ENCODE peak calls at places on chromosomes 11 and 22, in eight cellular contexts. X is colonic mucosa, C is pancreas, J is HFF-Myc, F is fibroblast of mammary gland, O is heart left ventricle, P is type B pancreatic cell, Q is cardiac fibroblast. T is an unnamed sample.

GRCh38 chr11:111843659-111844058 is 27.7 kb downstream of the ALG9 start:
- DNase-seq in O (no peak), J (no peak), X (no peak), F (no peak), Q (no peak), C (no peak), P (no peak), T (no peak)

GRCh38 chr11:85705805-85706204 is 19.8 kb upstream of the CCDC89 start:
- DNase-seq in P (no peak), J (no peak), X (no peak), O (no peak), F (peak), C (no peak), Q (no peak), T (no peak)

GRCh38 chr22:38313384-38313955 is 3.8 kb downstream of the CSNK1E start:
- DNase-seq in F (peak), P (no peak), X (peak), O (peak), J (peak), C (no peak), Q (peak), T (peak)

GRCh38 chr11:68706237-68706636 is 21.9 kb downstream of the GAL start:
- DNase-seq in C (no peak), X (no peak), F (no peak), J (no peak), P (no peak), Q (no peak), O (no peak), T (no peak)

GRCh38 chr11:15742626-15743243 is 613.6 kb downstream of the SOX6 start:
- DNase-seq in J (no peak), O (no peak), P (no peak), Q (peak), C (no peak), X (no peak), F (no peak), T (peak)

GRCh38 chr11:128905345-128906184 is 14.4 kb downstream of the KCNJ5 start:
- DNase-seq in F (peak), J (no peak), O (peak), C (peak), X (peak), P (no peak), Q (peak), T (peak)

GRCh38 chr22:39524089-39524752 is 3.9 kb downstream of the ATF4 start:
- DNase-seq in C (no peak), F (no peak), Q (no peak), P (no peak), X (no peak), J (no peak), O (no peak), T (no peak)

GRCh38 chr11:12556788-12557384 is 117.3 kb upstream of the TEAD1 start:
- DNase-seq in J (peak), P (no peak), C (peak), O (peak), F (peak), X (peak), Q (peak), T (peak)

GRCh38 chr22:48258841-48259240 is 1496.4 kb downstream of the TBC1D22A start:
- DNase-seq in O (no peak), Q (no peak), P (peak), F (no peak), X (no peak), C (no peak), J (no peak), T (no peak)

GRCh38 chr11:57313071-57313787 is 11.5 kb downstream of the TNKS1BP1 start:
- DNase-seq in J (no peak), F (no peak), P (no peak), O (peak), C (no peak), X (no peak), Q (no peak), T (no peak)

GRCh38 chr11:31141804-31142203 is 227.7 kb downstream of the DCDC1 start:
- DNase-seq in J (no peak), C (no peak), P (no peak), X (no peak), F (no peak), Q (no peak), O (no peak), T (no peak)

GRCh38 chr22:41401781-41402648 is 20.3 kb downstream of the TEF start:
- DNase-seq in C (peak), P (no peak), X (peak), Q (peak), J (peak), O (peak), F (peak), T (peak)

GRCh38 chr22:45942344-45942743 is 34.6 kb downstream of the WNT7B start:
- DNase-seq in C (no peak), F (no peak), O (no peak), Q (no peak), P (no peak), X (no peak), J (no peak), T (no peak)

GRCh38 chr11:117458275-117459120 is 130.8 kb downstream of the CEP164 start:
- DNase-seq in C (no peak), O (no peak), P (no peak), X (no peak), Q (no peak), J (no peak), F (no peak), T (no peak)

GRCh38 chr11:34449013-34449412 is 10.3 kb downstream of the CAT start:
- DNase-seq in O (no peak), J (no peak), C (no peak), F (no peak), Q (no peak), X (no peak), P (no peak), T (peak)

GRCh38 chr11:78722786-78723185 is 148.1 kb upstream of the NARS2 start:
- DNase-seq in Q (no peak), F (no peak), C (no peak), J (no peak), P (no peak), O (no peak), X (no peak), T (peak)

GRCh38 chr11:29324328-29324727 is 692.5 kb downstream of the KCNA4 start:
- DNase-seq in J (no peak), F (no peak), P (no peak), C (no peak), O (no peak), X (no peak), Q (peak), T (no peak)

GRCh38 chr22:40919446-40919845 is 31.7 kb upstream of the RBX1 start:
- DNase-seq in C (no peak), O (no peak), P (no peak), Q (peak), F (no peak), J (no peak), X (no peak), T (no peak)

GRCh38 chr11:57566035-57566504 is 1.4 kb downstream of the UBE2L6 start:
- DNase-seq in C (peak), F (peak), X (peak), J (no peak), O (no peak), Q (peak), P (no peak), T (peak)

GRCh38 chr22:49300951-49301397 is 526.7 kb downstream of the BRD1 start:
- DNase-seq in C (peak), F (no peak), Q (no peak), O (peak), P (peak), X (peak), J (no peak), T (no peak)

GRCh38 chr11:20035701-20036601 is 124.3 kb downstream of the DBX1 start:
- DNase-seq in X (no peak), P (no peak), Q (peak), J (no peak), O (no peak), F (peak), C (no peak), T (peak)

GRCh38 chr11:125379565-125380343 is 116.3 kb downstream of the FEZ1 start:
- DNase-seq in P (no peak), Q (no peak), F (no peak), J (no peak), O (no peak), X (no peak), C (no peak), T (no peak)

GRCh38 chr11:95108671-95109551 is 19.3 kb downstream of the ENDOD1 start:
- DNase-seq in X (no peak), C (no peak), F (peak), Q (peak), J (no peak), P (no peak), O (no peak), T (peak)

GRCh38 chr11:12139144-12139881 is 28.9 kb downstream of the MICAL2 start:
- DNase-seq in F (peak), C (no peak), J (no peak), Q (peak), P (no peak), O (no peak), X (no peak), T (peak)

GRCh38 chr22:50406416-50407170 is 63.5 kb downstream of the PPP6R2 start:
- DNase-seq in J (no peak), P (no peak), F (no peak), X (no peak), Q (no peak), O (peak), C (no peak), T (no peak)

GRCh38 chr22:18012528-18012927 is 11.8 kb downstream of the MICAL3 start:
- DNase-seq in P (no peak), C (no peak), X (no peak), Q (no peak), J (no peak), O (no peak), F (peak), T (no peak)

GRCh38 chr11:46446343-46446751 is 54.8 kb upstream of the CHRM4 start:
- DNase-seq in Q (peak), J (no peak), O (no peak), F (peak), C (no peak), X (no peak), P (no peak), T (peak)

GRCh38 chr11:65623177-65623576 is 7.6 kb downstream of the PCNX3 start:
- DNase-seq in Q (no peak), X (no peak), O (no peak), J (no peak), F (no peak), C (no peak), P (no peak), T (no peak)
- TF ChIP-seq CTCF in Q (no peak), X (no peak), O (no peak), J (no peak), F (no peak), C (no peak), P (no peak), T (no peak)

GRCh38 chr11:37527545-37527944 is 929.5 kb upstream of the RAG2 start:
- DNase-seq in O (no peak), X (no peak), P (no peak), F (no peak), Q (no peak), C (no peak), J (no peak), T (no peak)

DNA sequence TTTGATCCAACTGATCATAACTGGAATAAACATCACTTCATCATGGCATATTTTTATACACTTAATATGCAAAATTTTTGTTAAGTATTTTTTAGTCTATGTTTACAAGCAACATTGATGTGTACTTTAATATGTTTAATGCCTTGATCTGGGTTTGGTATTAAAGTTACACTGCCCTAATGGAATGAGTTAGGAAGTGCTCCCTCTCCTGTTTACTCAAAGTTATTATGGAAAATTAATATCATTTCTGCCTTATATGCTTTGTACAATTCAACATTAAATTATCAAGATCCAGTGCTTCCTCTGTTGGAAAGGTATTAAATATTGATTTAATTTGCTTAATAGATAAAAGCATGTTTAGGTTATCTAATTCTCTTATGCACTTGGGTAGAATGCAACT is 927.3 kb upstream of the RAG2 start:
- DNase-seq in Q (peak), P (no peak), C (no peak), J (no peak), F (peak), X (no peak), O (no peak), T (no peak)
- TF ChIP-seq CTCF in Q (no peak), P (no peak), C (no peak), J (no peak), F (peak), X (no peak), O (no peak), T (peak)

GRCh38 chr11:2976289-2977063 is 15.7 kb downstream of the NAP1L4 start:
- DNase-seq in C (no peak), X (no peak), F (no peak), Q (no peak), J (no peak), O (no peak), P (no peak), T (no peak)

GRCh38 chr11:2980168-2980840 is 11.8 kb downstream of the NAP1L4 start:
- DNase-seq in F (no peak), O (no peak), C (no peak), X (no peak), J (no peak), Q (no peak), P (no peak), T (no peak)

GRCh38 chr11:2974272-2974671 is 17.9 kb downstream of the NAP1L4 start:
- DNase-seq in F (no peak), X (no peak), J (no peak), Q (no peak), P (no peak), O (no peak), C (no peak), T (no peak)

GRCh38 chr11:2977113-2977512 is 15.0 kb downstream of the NAP1L4 start:
- DNase-seq in Q (no peak), F (no peak), O (no peak), C (no peak), X (no peak), J (no peak), P (no peak), T (no peak)

GRCh38 chr11:2975594-2975993 is 16.5 kb downstream of the NAP1L4 start:
- DNase-seq in F (peak), P (no peak), O (no peak), J (no peak), X (no peak), C (no peak), Q (peak), T (peak)
- TF ChIP-seq CTCF in F (peak), P (peak), O (peak), J (peak), X (peak), C (no peak), Q (peak), T (peak)

DNA sequence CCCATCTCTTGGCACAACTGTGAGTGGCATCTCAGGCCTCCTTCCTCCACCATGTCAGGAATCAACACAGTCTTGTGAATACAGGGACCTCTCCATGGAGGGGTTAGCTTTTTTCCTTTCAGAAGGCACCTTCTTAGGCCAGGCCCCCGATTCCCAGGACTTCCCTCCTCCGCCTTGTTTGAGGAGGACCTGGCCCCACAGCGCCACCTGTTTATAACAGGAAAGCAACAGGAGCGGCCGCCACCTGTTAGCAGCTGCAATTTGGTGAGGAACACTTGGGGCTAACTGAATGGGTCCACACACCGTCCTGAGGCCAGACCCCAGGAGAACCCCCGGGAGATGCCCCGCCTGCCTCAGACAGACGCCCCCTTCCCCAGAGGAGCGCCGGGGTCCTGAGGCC is 3.8 kb upstream of the PKP3 start:
- DNase-seq in Q (no peak), X (peak), O (no peak), F (no peak), C (no peak), J (no peak), P (no peak), T (no peak)
- TF ChIP-seq CTCF in Q (no peak), X (peak), O (no peak), F (no peak), C (no peak), J (no peak), P (no peak), T (no peak)

T was measured in astrocyte of the spinal cord.